ENCODE peak calls at places on chromosomes 6 and 20, in four cellular contexts. E, P, L and F are unnamed samples.

GRCh38 chr6:44627091-44627878 is 239.8 kb downstream of the CDC5L start:
- DNase-seq in P (no peak), E (no peak), L (no peak), F (no peak)

GRCh38 chr6:130466744-130467052 is 100.9 kb downstream of the TMEM200A start:
- DNase-seq in E (peak; percentile 21), L (no peak), P (no peak), F (no peak)

GRCh38 chr6:116557863-116558262 is 4.3 kb downstream of the CALHM4 start:
- DNase-seq in L (no peak), E (peak; percentile 97), P (no peak), F (peak; percentile 96)

GRCh38 chr6:34667481-34668238 is 28.9 kb downstream of the ILRUN start:
- DNase-seq in P (no peak), E (no peak), L (no peak), F (no peak)

GRCh38 chr6:151690768-151691562 is 116.5 kb upstream of the ESR1 start:
- DNase-seq in P (no peak), L (no peak), E (peak; percentile 72), F (peak; percentile 58)

GRCh38 chr6:116384727-116385461 is 14.1 kb downstream of the DSE start:
- DNase-seq in L (no peak), E (no peak), P (no peak), F (no peak)

GRCh38 chr20:1405801-1406200 is 12.9 kb upstream of the FKBP1A start:
- DNase-seq in P (no peak), E (no peak), L (no peak), F (no peak)

GRCh38 chr6:120871416-120872261 is 462.6 kb downstream of the TBC1D32 start:
- DNase-seq in L (no peak), P (peak; percentile 3), E (no peak), F (no peak)

GRCh38 chr20:38828514-38829295 is 23.2 kb downstream of the PPP1R16B start:
- DNase-seq in L (peak; percentile 44), E (no peak), P (no peak), F (no peak)

GRCh38 chr6:146594495-146594894 is 4.3 kb upstream of the ADGB start:
- DNase-seq in L (no peak), E (no peak), P (no peak), F (no peak)

GRCh38 chr6:28769626-28770402 is 154.0 kb downstream of the TRIM27 start:
- DNase-seq in E (peak; percentile 69), L (no peak), P (no peak), F (peak; percentile 49)

GRCh38 chr6:126427713-126428112 is 87.8 kb downstream of the CENPW start:
- DNase-seq in E (no peak), P (no peak), L (no peak), F (no peak)

GRCh38 chr6:136780972-136781371 is 11.3 kb downstream of the MAP3K5 start:
- DNase-seq in L (no peak), P (no peak), E (no peak), F (no peak)

GRCh38 chr6:14524319-14524718 is 406.7 kb downstream of the CD83 start:
- DNase-seq in E (peak; percentile 77), L (no peak), P (no peak), F (peak; percentile 97)

GRCh38 chr20:37938954-37939353 is 36.0 kb downstream of the VSTM2L start:
- DNase-seq in E (no peak), P (no peak), L (no peak), F (no peak)

GRCh38 chr6:146315321-146316254 is 228.0 kb upstream of the RAB32 start:
- DNase-seq in E (peak; percentile 44), L (no peak), P (no peak), F (peak; percentile 40)

GRCh38 chr6:108622601-108623335 is 62.1 kb downstream of the FOXO3 start:
- DNase-seq in P (no peak), E (peak; percentile 99), L (peak; percentile 37), F (peak; percentile 94)

GRCh38 chr6:63272397-63272796 is 47.4 kb downstream of the LGSN start:
- DNase-seq in L (no peak), P (no peak), E (peak; percentile 49), F (peak; percentile 15)

GRCh38 chr6:145836170-145836569 is 21.6 kb upstream of the FBXO30 start:
- DNase-seq in P (no peak), L (no peak), E (peak; percentile 78), F (peak; percentile 69)

GRCh38 chr20:5090191-5090590 is 29.6 kb downstream of the PCNA start:
- DNase-seq in P (no peak), L (no peak), E (no peak), F (no peak)

GRCh38 chr20:49729780-49730179 is 16.1 kb upstream of the B4GALT5 start:
- DNase-seq in L (no peak), P (no peak), E (peak; percentile 35), F (peak; percentile 96)

GRCh38 chr20:58219342-58219700 is 9.1 kb downstream of the ANKRD60 start:
- DNase-seq in P (no peak), L (no peak), E (peak; percentile 89), F (peak; percentile 88)

GRCh38 chr6:159720708-159721107 is 6.6 kb upstream of the WTAP start:
- DNase-seq in P (peak; percentile 48), E (peak; percentile 40), L (no peak), F (peak; percentile 12)

GRCh38 chr6:147906361-147906760 is 397.9 kb downstream of the SAMD5 start:
- DNase-seq in L (no peak), E (peak; percentile 1), P (no peak), F (no peak)

GRCh38 chr6:65922049-65922448 is 215.0 kb upstream of the EYS start:
- DNase-seq in L (no peak), E (no peak), P (no peak), F (no peak)

GRCh38 chr6:162683135-162683534 is 44.4 kb downstream of the PRKN start:
- DNase-seq in E (peak; percentile 8), P (no peak), L (no peak), F (no peak)

GRCh38 chr20:11229772-11230171 is 556.0 kb upstream of the JAG1 start:
- DNase-seq in E (peak; percentile 89), P (peak; percentile 39), L (no peak), F (peak; percentile 96)

GRCh38 chr6:73394577-73395354 is at the start of gene DDX43:
- DNase-seq in P (peak; percentile 77), L (no peak), E (peak; percentile 68), F (peak; percentile 80)

GRCh38 chr6:107271208-107271790 is 156.0 kb upstream of the BEND3 start:
- DNase-seq in E (no peak), L (no peak), P (no peak), F (no peak)

GRCh38 chr20:12086359-12086758 is 168.7 kb downstream of the BTBD3 start:
- DNase-seq in P (no peak), L (no peak), E (peak; percentile 20), F (no peak)